ENCODE peak calls at places on chromosome 5, in four cellular contexts. One of them, this sample, is unnamed.

GRCh38 chr5:67272453-67273130 is 76.0 kb upstream of the CD180 start:
- DNase-seq in cardiac muscle cell: no peak
- DNase-seq in mesothelial cell of epicardium: no peak
- DNase-seq in GM23338: no peak
- DNase-seq in this sample: no peak

GRCh38 chr5:62041364-62041763 is 264.6 kb upstream of the KIF2A start:
- DNase-seq in cardiac muscle cell: no peak
- DNase-seq in mesothelial cell of epicardium: no peak
- DNase-seq in GM23338: no peak
- DNase-seq in this sample: no peak

GRCh38 chr5:127009784-127010183 is 20.6 kb downstream of the MARCHF3 start:
- DNase-seq in cardiac muscle cell: no peak
- DNase-seq in mesothelial cell of epicardium: no peak
- DNase-seq in GM23338: no peak
- DNase-seq in this sample: no peak

GRCh38 chr5:61020415-61020814 is 75.4 kb downstream of the NDUFAF2 start:
- DNase-seq in cardiac muscle cell: peak; percentile 86
- DNase-seq in mesothelial cell of epicardium: no peak
- DNase-seq in GM23338: no peak
- DNase-seq in this sample: peak; percentile 27

GRCh38 chr5:132677191-132677590 is 3.4 kb downstream of the IL4 start:
- DNase-seq in cardiac muscle cell: peak; percentile 71
- DNase-seq in mesothelial cell of epicardium: no peak
- DNase-seq in GM23338: peak; percentile 31
- DNase-seq in this sample: peak; percentile 83

GRCh38 chr5:174091006-174091578 is 45.6 kb downstream of the NSG2 start:
- DNase-seq in cardiac muscle cell: no peak
- DNase-seq in mesothelial cell of epicardium: no peak
- DNase-seq in GM23338: no peak
- DNase-seq in this sample: no peak

GRCh38 chr5:37984300-37984699 is 144.5 kb upstream of the GDNF start:
- DNase-seq in cardiac muscle cell: no peak
- DNase-seq in mesothelial cell of epicardium: no peak
- DNase-seq in GM23338: no peak
- DNase-seq in this sample: no peak

GRCh38 chr5:150313501-150313900 is 10.8 kb upstream of the ARSI start:
- DNase-seq in cardiac muscle cell: no peak
- DNase-seq in mesothelial cell of epicardium: no peak
- DNase-seq in GM23338: no peak
- DNase-seq in this sample: no peak

GRCh38 chr5:95446560-95447221 is 55.5 kb downstream of the FAM81B start:
- DNase-seq in cardiac muscle cell: peak; percentile 17
- DNase-seq in mesothelial cell of epicardium: no peak
- DNase-seq in GM23338: no peak
- DNase-seq in this sample: no peak

GRCh38 chr5:98397081-98397480 is 376.4 kb upstream of the RGMB start:
- DNase-seq in cardiac muscle cell: peak; percentile 54
- DNase-seq in mesothelial cell of epicardium: no peak
- DNase-seq in GM23338: no peak
- DNase-seq in this sample: no peak

GRCh38 chr5:81768960-81769452 is 18.1 kb upstream of the SSBP2 start:
- DNase-seq in cardiac muscle cell: peak; percentile 73
- DNase-seq in mesothelial cell of epicardium: no peak
- DNase-seq in GM23338: no peak
- DNase-seq in this sample: no peak

GRCh38 chr5:10555134-10555733 is 8.6 kb upstream of the ANKRD33B start:
- DNase-seq in cardiac muscle cell: no peak
- DNase-seq in mesothelial cell of epicardium: no peak
- DNase-seq in GM23338: no peak
- DNase-seq in this sample: no peak

GRCh38 chr5:157025093-157025698 is 33.7 kb downstream of the HAVCR1 start:
- DNase-seq in cardiac muscle cell: no peak
- DNase-seq in mesothelial cell of epicardium: no peak
- DNase-seq in GM23338: no peak
- DNase-seq in this sample: no peak

GRCh38 chr5:154201108-154201769 is 10.7 kb downstream of the GALNT10 start:
- DNase-seq in cardiac muscle cell: no peak
- DNase-seq in mesothelial cell of epicardium: no peak
- DNase-seq in GM23338: no peak
- DNase-seq in this sample: no peak

GRCh38 chr5:138438724-138439536 is at the start of gene REEP2:
- DNase-seq in cardiac muscle cell: peak; percentile 63
- DNase-seq in mesothelial cell of epicardium: no peak
- DNase-seq in GM23338: peak; percentile 82
- DNase-seq in this sample: peak; percentile 86

GRCh38 chr5:93425102-93425501 is 155.9 kb downstream of the NR2F1-AS1 start:
- DNase-seq in cardiac muscle cell: no peak
- DNase-seq in mesothelial cell of epicardium: no peak
- DNase-seq in GM23338: no peak
- DNase-seq in this sample: no peak

GRCh38 chr5:159536626-159537025 is 206.3 kb upstream of the IL12B start:
- DNase-seq in cardiac muscle cell: no peak
- DNase-seq in mesothelial cell of epicardium: no peak
- DNase-seq in GM23338: no peak
- DNase-seq in this sample: no peak

GRCh38 chr5:159527546-159527945 is 197.3 kb upstream of the IL12B start:
- DNase-seq in cardiac muscle cell: no peak
- DNase-seq in mesothelial cell of epicardium: no peak
- DNase-seq in GM23338: no peak
- DNase-seq in this sample: no peak

GRCh38 chr5:159536166-159536565 is 205.9 kb upstream of the IL12B start:
- DNase-seq in cardiac muscle cell: no peak
- DNase-seq in mesothelial cell of epicardium: no peak
- DNase-seq in GM23338: no peak
- DNase-seq in this sample: no peak

GRCh38 chr5:159533197-159533596 is 202.9 kb upstream of the IL12B start:
- DNase-seq in cardiac muscle cell: no peak
- DNase-seq in mesothelial cell of epicardium: no peak
- DNase-seq in GM23338: no peak
- DNase-seq in this sample: no peak

DNA sequence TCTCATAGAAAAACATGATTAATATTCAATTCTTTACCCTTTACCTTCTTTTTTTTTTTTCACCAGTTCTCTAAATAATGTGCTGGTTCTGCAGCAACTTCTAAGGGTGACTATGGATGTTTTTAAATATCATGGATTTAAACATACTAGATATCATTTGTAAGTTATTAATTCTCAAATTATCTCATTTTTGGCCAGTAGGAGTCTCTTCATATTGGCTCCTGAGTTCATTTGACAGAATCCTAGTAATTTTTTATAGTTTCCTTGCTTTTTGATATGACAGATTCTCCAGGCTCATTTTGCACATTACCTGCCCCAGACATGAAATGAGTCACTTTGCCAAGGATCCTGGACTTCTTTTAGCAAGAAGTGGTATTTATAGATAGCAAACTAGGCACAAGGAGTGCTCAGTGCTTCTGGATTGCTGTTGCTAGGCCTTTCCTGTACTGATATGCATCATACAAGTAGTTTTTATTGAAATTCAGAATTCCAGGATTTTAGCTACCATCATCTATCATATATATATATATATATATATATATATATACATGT is 201.3 kb upstream of the IL12B start:
- DNase-seq in cardiac muscle cell: no peak
- DNase-seq in mesothelial cell of epicardium: no peak
- DNase-seq in GM23338: no peak
- DNase-seq in this sample: no peak
- TF ChIP-seq CTCF in cardiac muscle cell: peak; percentile 28
- TF ChIP-seq CTCF in mesothelial cell of epicardium: no peak
- TF ChIP-seq CTCF in GM23338: peak; percentile 12
- TF ChIP-seq CTCF in this sample: no peak

GRCh38 chr5:71587709-71588532 is 781 bp downstream of the MCCC2 start:
- DNase-seq in cardiac muscle cell: peak; percentile 55
- DNase-seq in mesothelial cell of epicardium: no peak
- DNase-seq in GM23338: peak; percentile 48
- DNase-seq in this sample: no peak
- TF ChIP-seq CTCF in cardiac muscle cell: no peak
- TF ChIP-seq CTCF in mesothelial cell of epicardium: no peak
- TF ChIP-seq CTCF in GM23338: no peak
- TF ChIP-seq CTCF in this sample: no peak

DNA sequence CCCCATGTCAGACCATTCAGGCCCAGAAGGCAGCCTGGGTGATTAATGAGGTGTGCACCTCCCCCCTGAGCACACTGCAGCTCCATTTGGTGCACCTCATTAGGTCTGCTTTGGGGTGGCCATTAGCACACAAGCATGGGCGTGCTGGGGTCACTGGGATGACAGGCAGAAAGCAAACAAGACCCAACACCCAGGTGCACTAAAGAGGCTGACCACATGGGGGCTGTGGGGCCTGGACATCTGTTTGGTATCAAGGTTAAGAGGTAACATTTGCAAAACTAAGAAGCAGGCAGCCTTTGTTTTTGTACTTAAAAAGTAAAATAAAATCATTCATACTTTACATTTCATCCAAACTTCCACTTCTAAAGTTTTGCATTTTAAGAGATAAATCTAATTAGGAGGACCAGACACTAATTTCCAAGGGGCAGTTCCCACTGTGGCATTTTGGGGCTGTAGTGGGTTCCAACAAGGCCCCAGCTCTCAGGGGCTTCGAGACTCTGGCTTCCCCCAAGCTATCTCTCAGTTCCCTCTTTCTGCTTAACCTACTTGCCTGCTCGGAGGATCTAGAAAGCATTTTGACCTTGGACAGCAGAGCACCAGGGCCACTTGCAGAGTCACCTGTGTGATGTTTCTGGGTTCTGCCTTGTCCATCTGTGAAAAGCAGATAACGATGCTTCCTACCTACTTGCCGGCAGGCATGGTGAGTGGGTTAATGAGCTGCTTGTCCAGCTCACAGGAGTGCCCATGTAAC is 175.6 kb downstream of the MED10 start:
- DNase-seq in cardiac muscle cell: no peak
- DNase-seq in mesothelial cell of epicardium: no peak
- DNase-seq in GM23338: peak; percentile 78
- DNase-seq in this sample: no peak
- TF ChIP-seq CTCF in cardiac muscle cell: no peak
- TF ChIP-seq CTCF in mesothelial cell of epicardium: peak; percentile 15
- TF ChIP-seq CTCF in GM23338: peak; percentile 59
- TF ChIP-seq CTCF in this sample: no peak

DNA sequence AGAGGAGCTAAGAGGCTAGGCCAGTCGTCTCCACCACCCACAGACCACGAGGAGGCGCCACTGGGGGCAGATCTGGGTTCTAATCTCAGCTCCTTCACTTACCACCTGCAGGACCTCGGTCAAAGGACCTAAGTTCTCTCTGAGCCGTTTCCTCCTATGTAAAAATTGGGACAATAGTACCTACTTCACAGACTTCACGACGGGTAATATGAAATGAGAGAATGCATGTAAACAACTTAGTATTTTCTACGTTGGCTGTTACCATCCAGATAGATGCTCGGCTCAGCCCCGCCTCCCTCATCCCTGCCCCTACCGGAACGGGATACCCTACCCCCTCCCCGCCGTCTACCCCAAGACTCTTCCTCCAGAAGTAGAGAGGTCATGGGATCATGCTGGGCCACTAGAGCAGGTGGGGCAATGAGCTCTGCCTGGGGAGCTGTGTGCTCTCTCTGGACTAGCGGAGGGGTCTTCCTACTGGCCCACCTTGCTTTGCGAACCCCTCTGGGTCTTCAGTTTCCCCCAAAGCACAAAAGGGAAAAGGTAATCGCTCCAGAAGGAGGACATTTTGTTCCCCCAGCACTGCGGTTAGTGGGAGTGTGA is 541 bp downstream of the GNPDA1 start:
- DNase-seq in cardiac muscle cell: peak; percentile 56
- DNase-seq in mesothelial cell of epicardium: no peak
- DNase-seq in GM23338: peak; percentile 81
- DNase-seq in this sample: peak; percentile 84
- TF ChIP-seq CTCF in cardiac muscle cell: peak; percentile 61
- TF ChIP-seq CTCF in mesothelial cell of epicardium: no peak
- TF ChIP-seq CTCF in GM23338: peak; percentile 75
- TF ChIP-seq CTCF in this sample: peak; percentile 42

GRCh38 chr5:57338068-57338848 is 144.4 kb downstream of the ACTBL2 start:
- DNase-seq in cardiac muscle cell: peak; percentile 72
- DNase-seq in mesothelial cell of epicardium: no peak
- DNase-seq in GM23338: peak; percentile 82
- DNase-seq in this sample: no peak
- TF ChIP-seq CTCF in cardiac muscle cell: peak; percentile 50
- TF ChIP-seq CTCF in mesothelial cell of epicardium: no peak
- TF ChIP-seq CTCF in GM23338: peak; percentile 79
- TF ChIP-seq CTCF in this sample: peak; percentile 43

GRCh38 chr5:120991569-120991968 is 527.5 kb downstream of the PRR16 start:
- DNase-seq in cardiac muscle cell: no peak
- DNase-seq in mesothelial cell of epicardium: no peak
- DNase-seq in GM23338: no peak
- DNase-seq in this sample: no peak
- TF ChIP-seq CTCF in cardiac muscle cell: no peak
- TF ChIP-seq CTCF in mesothelial cell of epicardium: no peak
- TF ChIP-seq CTCF in GM23338: no peak
- TF ChIP-seq CTCF in this sample: no peak

This sample was measured in left lung.